ENCODE peak calls at places on chromosomes 1 and 21, in eight cellular contexts. One of them, this sample, is unnamed.

GRCh38 chr1:233328661-233329498 is 1.4 kb downstream of the MAP3K21 start:
- DNase-seq in cardiac muscle cell: peak; percentile 2
- DNase-seq in CD4-positive, alpha-beta T cell: no peak
- DNase-seq in mesendoderm: peak; percentile 35
- DNase-seq in right lobe of liver: no peak
- DNase-seq in pancreas: peak; percentile 35
- DNase-seq in left lung: no peak
- DNase-seq in right atrium auricular region: no peak
- DNase-seq in this sample: no peak

GRCh38 chr1:84688461-84689061 is 1.7 kb downstream of the SSX2IP start:
- DNase-seq in cardiac muscle cell: no peak
- DNase-seq in CD4-positive, alpha-beta T cell: no peak
- DNase-seq in mesendoderm: no peak
- DNase-seq in right lobe of liver: no peak
- DNase-seq in pancreas: no peak
- DNase-seq in left lung: no peak
- DNase-seq in right atrium auricular region: no peak
- DNase-seq in this sample: no peak

GRCh38 chr1:185463011-185463410 is 146.0 kb upstream of the IVNS1ABP start:
- DNase-seq in cardiac muscle cell: no peak
- DNase-seq in CD4-positive, alpha-beta T cell: no peak
- DNase-seq in mesendoderm: no peak
- DNase-seq in right lobe of liver: no peak
- DNase-seq in pancreas: no peak
- DNase-seq in left lung: no peak
- DNase-seq in right atrium auricular region: no peak
- DNase-seq in this sample: no peak

GRCh38 chr21:27564684-27565280 is 597.9 kb upstream of the ADAMTS5 start:
- DNase-seq in cardiac muscle cell: peak; percentile 63
- DNase-seq in CD4-positive, alpha-beta T cell: no peak
- DNase-seq in mesendoderm: peak; percentile 65
- DNase-seq in right lobe of liver: peak; percentile 49
- DNase-seq in pancreas: peak; percentile 18
- DNase-seq in left lung: no peak
- DNase-seq in right atrium auricular region: no peak
- DNase-seq in this sample: no peak

GRCh38 chr21:43984905-43985689 is 27.0 kb upstream of the TRAPPC10 start:
- DNase-seq in cardiac muscle cell: no peak
- DNase-seq in CD4-positive, alpha-beta T cell: no peak
- DNase-seq in mesendoderm: peak; percentile 3
- DNase-seq in right lobe of liver: no peak
- DNase-seq in pancreas: no peak
- DNase-seq in left lung: no peak
- DNase-seq in right atrium auricular region: no peak
- DNase-seq in this sample: no peak

GRCh38 chr1:7534061-7534825 is 236.9 kb upstream of the VAMP3 start:
- DNase-seq in cardiac muscle cell: no peak
- DNase-seq in CD4-positive, alpha-beta T cell: no peak
- DNase-seq in mesendoderm: no peak
- DNase-seq in right lobe of liver: no peak
- DNase-seq in pancreas: no peak
- DNase-seq in left lung: no peak
- DNase-seq in right atrium auricular region: no peak
- DNase-seq in this sample: no peak

GRCh38 chr1:203663294-203663693 is 36.7 kb downstream of the ATP2B4 start:
- DNase-seq in cardiac muscle cell: no peak
- DNase-seq in CD4-positive, alpha-beta T cell: no peak
- DNase-seq in mesendoderm: no peak
- DNase-seq in right lobe of liver: no peak
- DNase-seq in pancreas: no peak
- DNase-seq in left lung: no peak
- DNase-seq in right atrium auricular region: no peak
- DNase-seq in this sample: peak; percentile 95

GRCh38 chr1:14113271-14113670 is 413.3 kb downstream of the PRDM2 start:
- DNase-seq in cardiac muscle cell: no peak
- DNase-seq in CD4-positive, alpha-beta T cell: no peak
- DNase-seq in mesendoderm: no peak
- DNase-seq in right lobe of liver: no peak
- DNase-seq in pancreas: no peak
- DNase-seq in left lung: no peak
- DNase-seq in right atrium auricular region: no peak
- DNase-seq in this sample: no peak

GRCh38 chr1:229251185-229251584 is 19.7 kb upstream of the RAB4A start:
- DNase-seq in cardiac muscle cell: no peak
- DNase-seq in CD4-positive, alpha-beta T cell: no peak
- DNase-seq in mesendoderm: no peak
- DNase-seq in right lobe of liver: no peak
- DNase-seq in pancreas: no peak
- DNase-seq in left lung: no peak
- DNase-seq in right atrium auricular region: no peak
- DNase-seq in this sample: no peak

GRCh38 chr21:45111703-45112102 is 37.3 kb downstream of the ADARB1 start:
- DNase-seq in cardiac muscle cell: no peak
- DNase-seq in CD4-positive, alpha-beta T cell: no peak
- DNase-seq in mesendoderm: no peak
- DNase-seq in right lobe of liver: no peak
- DNase-seq in pancreas: no peak
- DNase-seq in left lung: no peak
- DNase-seq in right atrium auricular region: no peak
- DNase-seq in this sample: no peak

GRCh38 chr1:168443899-168444298 is 99.9 kb downstream of the XCL2 start:
- DNase-seq in cardiac muscle cell: no peak
- DNase-seq in CD4-positive, alpha-beta T cell: peak; percentile 6
- DNase-seq in mesendoderm: no peak
- DNase-seq in right lobe of liver: no peak
- DNase-seq in pancreas: no peak
- DNase-seq in left lung: no peak
- DNase-seq in right atrium auricular region: no peak
- DNase-seq in this sample: no peak

GRCh38 chr1:114154963-114155322 is 1.3 kb upstream of the SYT6 start:
- DNase-seq in cardiac muscle cell: peak; percentile 84
- DNase-seq in CD4-positive, alpha-beta T cell: no peak
- DNase-seq in mesendoderm: peak; percentile 61
- DNase-seq in right lobe of liver: no peak
- DNase-seq in pancreas: peak; percentile 5
- DNase-seq in left lung: peak; percentile 72
- DNase-seq in right atrium auricular region: no peak
- DNase-seq in this sample: no peak

GRCh38 chr21:28442624-28443023 is 550.1 kb downstream of the LTN1 start:
- DNase-seq in cardiac muscle cell: no peak
- DNase-seq in CD4-positive, alpha-beta T cell: no peak
- DNase-seq in mesendoderm: no peak
- DNase-seq in right lobe of liver: no peak
- DNase-seq in pancreas: no peak
- DNase-seq in left lung: no peak
- DNase-seq in right atrium auricular region: no peak
- DNase-seq in this sample: peak; percentile 18

GRCh38 chr1:16267690-16268180 is 30.8 kb upstream of the CPLANE2 start:
- DNase-seq in cardiac muscle cell: no peak
- DNase-seq in CD4-positive, alpha-beta T cell: no peak
- DNase-seq in mesendoderm: no peak
- DNase-seq in right lobe of liver: no peak
- DNase-seq in pancreas: no peak
- DNase-seq in left lung: no peak
- DNase-seq in right atrium auricular region: no peak
- DNase-seq in this sample: no peak

GRCh38 chr1:232627645-232628334 is 2.1 kb downstream of the SIPA1L2 start:
- DNase-seq in cardiac muscle cell: peak; percentile 42
- DNase-seq in CD4-positive, alpha-beta T cell: no peak
- DNase-seq in mesendoderm: peak; percentile 87
- DNase-seq in right lobe of liver: no peak
- DNase-seq in pancreas: no peak
- DNase-seq in left lung: no peak
- DNase-seq in right atrium auricular region: no peak
- DNase-seq in this sample: no peak

GRCh38 chr1:163195728-163196448 is 6.8 kb downstream of the RGS5 start:
- DNase-seq in cardiac muscle cell: no peak
- DNase-seq in CD4-positive, alpha-beta T cell: no peak
- DNase-seq in mesendoderm: peak; percentile 97
- DNase-seq in right lobe of liver: no peak
- DNase-seq in pancreas: no peak
- DNase-seq in left lung: no peak
- DNase-seq in right atrium auricular region: no peak
- DNase-seq in this sample: no peak

GRCh38 chr1:159854101-159854692 is 8.3 kb downstream of the VSIG8 start:
- DNase-seq in cardiac muscle cell: peak; percentile 70
- DNase-seq in CD4-positive, alpha-beta T cell: peak; percentile 7
- DNase-seq in mesendoderm: peak; percentile 60
- DNase-seq in right lobe of liver: peak; percentile 64
- DNase-seq in pancreas: peak; percentile 79
- DNase-seq in left lung: peak; percentile 91
- DNase-seq in right atrium auricular region: peak; percentile 86
- DNase-seq in this sample: no peak

GRCh38 chr1:84758968-84759491 is 68.8 kb upstream of the SSX2IP start:
- DNase-seq in cardiac muscle cell: no peak
- DNase-seq in CD4-positive, alpha-beta T cell: no peak
- DNase-seq in mesendoderm: no peak
- DNase-seq in right lobe of liver: no peak
- DNase-seq in pancreas: no peak
- DNase-seq in left lung: no peak
- DNase-seq in right atrium auricular region: no peak
- DNase-seq in this sample: no peak

GRCh38 chr21:33643658-33644311 is 1.5 kb downstream of the ITSN1 start:
- DNase-seq in cardiac muscle cell: peak; percentile 39
- DNase-seq in CD4-positive, alpha-beta T cell: no peak
- DNase-seq in mesendoderm: peak; percentile 58
- DNase-seq in right lobe of liver: no peak
- DNase-seq in pancreas: no peak
- DNase-seq in left lung: no peak
- DNase-seq in right atrium auricular region: no peak
- DNase-seq in this sample: no peak

GRCh38 chr1:59605761-59606160 is 209.0 kb upstream of the HOOK1 start:
- DNase-seq in cardiac muscle cell: no peak
- DNase-seq in CD4-positive, alpha-beta T cell: no peak
- DNase-seq in mesendoderm: no peak
- DNase-seq in right lobe of liver: no peak
- DNase-seq in pancreas: no peak
- DNase-seq in left lung: no peak
- DNase-seq in right atrium auricular region: no peak
- DNase-seq in this sample: no peak

GRCh38 chr1:117161887-117162286 is 40.3 kb upstream of the TRIM45 start:
- DNase-seq in cardiac muscle cell: no peak
- DNase-seq in CD4-positive, alpha-beta T cell: no peak
- DNase-seq in mesendoderm: no peak
- DNase-seq in right lobe of liver: no peak
- DNase-seq in pancreas: no peak
- DNase-seq in left lung: no peak
- DNase-seq in right atrium auricular region: no peak
- DNase-seq in this sample: no peak

GRCh38 chr1:219927956-219928790 is at the start of gene SLC30A10:
- DNase-seq in cardiac muscle cell: peak; percentile 51
- DNase-seq in CD4-positive, alpha-beta T cell: no peak
- DNase-seq in mesendoderm: peak; percentile 37
- DNase-seq in right lobe of liver: peak; percentile 95
- DNase-seq in pancreas: no peak
- DNase-seq in left lung: peak; percentile 73
- DNase-seq in right atrium auricular region: no peak
- DNase-seq in this sample: no peak

GRCh38 chr1:228768345-228768717 is 33.1 kb downstream of the RHOU start:
- DNase-seq in cardiac muscle cell: no peak
- DNase-seq in CD4-positive, alpha-beta T cell: no peak
- DNase-seq in mesendoderm: no peak
- DNase-seq in right lobe of liver: no peak
- DNase-seq in pancreas: no peak
- DNase-seq in left lung: no peak
- DNase-seq in right atrium auricular region: no peak
- DNase-seq in this sample: no peak

GRCh38 chr1:44213222-44214112 is at the start of gene DMAP1:
- DNase-seq in cardiac muscle cell: peak; percentile 89
- DNase-seq in CD4-positive, alpha-beta T cell: peak; percentile 86
- DNase-seq in mesendoderm: peak; percentile 86
- DNase-seq in right lobe of liver: peak; percentile 86
- DNase-seq in pancreas: peak; percentile 76
- DNase-seq in left lung: peak; percentile 92
- DNase-seq in right atrium auricular region: peak; percentile 92
- DNase-seq in this sample: peak; percentile 16

GRCh38 chr1:8343464-8344001 is 25.6 kb downstream of the SLC45A1 start:
- DNase-seq in cardiac muscle cell: no peak
- DNase-seq in CD4-positive, alpha-beta T cell: no peak
- DNase-seq in mesendoderm: no peak
- DNase-seq in right lobe of liver: peak; percentile 65
- DNase-seq in pancreas: peak; percentile 46
- DNase-seq in left lung: peak; percentile 85
- DNase-seq in right atrium auricular region: peak; percentile 91
- DNase-seq in this sample: peak; percentile 33

GRCh38 chr1:10388387-10388715 is 10.5 kb upstream of the PGD start:
- DNase-seq in cardiac muscle cell: no peak
- DNase-seq in CD4-positive, alpha-beta T cell: no peak
- DNase-seq in mesendoderm: no peak
- DNase-seq in right lobe of liver: no peak
- DNase-seq in pancreas: no peak
- DNase-seq in left lung: no peak
- DNase-seq in right atrium auricular region: no peak
- DNase-seq in this sample: no peak
- H3K27ac ChIP-seq in cardiac muscle cell: no peak overlapping the region
- H3K27ac ChIP-seq in CD4-positive, alpha-beta T cell: no peak overlapping the region
- H3K27ac ChIP-seq in mesendoderm: no peak overlapping the region
- H3K27ac ChIP-seq in right lobe of liver: no peak overlapping the region
- H3K27ac ChIP-seq in pancreas: no peak overlapping the region
- H3K27ac ChIP-seq in left lung: peak overlapping the region; percentile 79
- H3K27ac ChIP-seq in right atrium auricular region: no peak overlapping the region
- H3K27ac ChIP-seq in this sample: no peak overlapping the region

DNA sequence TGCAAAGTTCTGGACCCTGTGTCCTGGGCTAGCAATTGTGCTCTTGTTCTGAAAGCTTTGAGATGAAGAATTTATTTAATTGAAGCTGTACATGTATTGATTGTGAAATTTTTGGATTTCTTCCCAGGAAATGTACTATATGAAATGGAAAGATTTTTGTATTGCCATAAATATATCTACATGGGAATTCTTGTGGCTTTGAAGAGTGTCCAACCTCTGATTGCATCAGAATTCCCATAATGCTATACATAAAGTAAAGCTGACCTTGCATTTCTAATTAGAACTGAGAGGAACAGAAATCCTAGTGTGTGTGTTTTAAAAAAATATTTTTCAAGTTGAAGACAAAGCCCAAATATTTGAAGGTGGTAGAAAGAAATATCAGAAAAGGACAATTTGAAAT is 111.4 kb downstream of the GIPC2 start:
- DNase-seq in cardiac muscle cell: no peak
- DNase-seq in CD4-positive, alpha-beta T cell: no peak
- DNase-seq in mesendoderm: no peak
- DNase-seq in right lobe of liver: no peak
- DNase-seq in pancreas: no peak
- DNase-seq in left lung: no peak
- DNase-seq in right atrium auricular region: no peak
- DNase-seq in this sample: no peak
- H3K27ac ChIP-seq in cardiac muscle cell: no peak overlapping the region
- H3K27ac ChIP-seq in CD4-positive, alpha-beta T cell: no peak overlapping the region
- H3K27ac ChIP-seq in mesendoderm: no peak overlapping the region
- H3K27ac ChIP-seq in right lobe of liver: no peak overlapping the region
- H3K27ac ChIP-seq in pancreas: no peak overlapping the region
- H3K27ac ChIP-seq in left lung: no peak overlapping the region
- H3K27ac ChIP-seq in right atrium auricular region: no peak overlapping the region
- H3K27ac ChIP-seq in this sample: no peak overlapping the region

GRCh38 chr1:207052736-207053545 is at the start of gene PFKFB2:
- DNase-seq in cardiac muscle cell: peak; percentile 100
- DNase-seq in CD4-positive, alpha-beta T cell: peak; percentile 94
- DNase-seq in mesendoderm: peak; percentile 100
- DNase-seq in right lobe of liver: peak; percentile 100
- DNase-seq in pancreas: peak; percentile 100
- DNase-seq in left lung: peak; percentile 99
- DNase-seq in right atrium auricular region: peak; percentile 98
- DNase-seq in this sample: peak; percentile 98
- H3K27ac ChIP-seq in cardiac muscle cell: peak within 1 kb of the TSS; percentile 89
- H3K27ac ChIP-seq in CD4-positive, alpha-beta T cell: peak within 1 kb of the TSS; percentile 24
- H3K27ac ChIP-seq in mesendoderm: peak within 1 kb of the TSS; percentile 73
- H3K27ac ChIP-seq in right lobe of liver: peak within 1 kb of the TSS; percentile 74
- H3K27ac ChIP-seq in pancreas: peak within 1 kb of the TSS; percentile 87
- H3K27ac ChIP-seq in left lung: peak within 1 kb of the TSS; percentile 91
- H3K27ac ChIP-seq in right atrium auricular region: peak within 1 kb of the TSS; percentile 98
- H3K27ac ChIP-seq in this sample: peak within 1 kb of the TSS; percentile 98

GRCh38 chr1:32949519-32949918 is 15.1 kb downstream of the RNF19B start:
- DNase-seq in cardiac muscle cell: no peak
- DNase-seq in CD4-positive, alpha-beta T cell: no peak
- DNase-seq in mesendoderm: no peak
- DNase-seq in right lobe of liver: no peak
- DNase-seq in pancreas: no peak
- DNase-seq in left lung: no peak
- DNase-seq in right atrium auricular region: no peak
- DNase-seq in this sample: no peak
- H3K27ac ChIP-seq in cardiac muscle cell: no peak overlapping the region
- H3K27ac ChIP-seq in CD4-positive, alpha-beta T cell: no peak overlapping the region
- H3K27ac ChIP-seq in mesendoderm: no peak overlapping the region
- H3K27ac ChIP-seq in right lobe of liver: no peak overlapping the region
- H3K27ac ChIP-seq in pancreas: peak overlapping the region; percentile 16
- H3K27ac ChIP-seq in left lung: peak overlapping the region; percentile 51
- H3K27ac ChIP-seq in right atrium auricular region: no peak overlapping the region
- H3K27ac ChIP-seq in this sample: peak overlapping the region; percentile 54

This sample was measured in epithelial cell of prostate.